ENCODE peak calls at places on chromosome 1, in nine cellular contexts. I is HAP-1, B is epithelial cell of esophagus, K is aorta, F is tibial artery, S is Peyer's patch, G is astrocyte of the cerebellum, U is astrocyte of the spinal cord, O is IMR-90. N is an unnamed sample.

GRCh38 chr1:9872430-9873165 is 37.5 kb downstream of the CTNNBIP1 start:
- DNase-seq in K (no peak), U (peak), O (peak), G (no peak), S (no peak), F (no peak), B (peak), I (no peak), N (peak)

GRCh38 chr1:47637111-47637685 is 199.4 kb downstream of the FOXD2 start:
- DNase-seq in U (no peak), O (no peak), B (peak), F (no peak), S (no peak), I (no peak), G (no peak), K (no peak), N (no peak)

GRCh38 chr1:8427986-8428385 is 110.1 kb downstream of the SLC45A1 start:
- DNase-seq in U (no peak), K (peak), O (no peak), I (no peak), S (no peak), B (no peak), F (peak), G (no peak), N (no peak)

GRCh38 chr1:62724430-62724829 is 36.2 kb upstream of the DOCK7 start:
- DNase-seq in F (no peak), K (no peak), I (no peak), B (no peak), S (no peak), G (no peak), O (no peak), U (no peak), N (no peak)

GRCh38 chr1:185733818-185734709 is at the start of gene HMCN1:
- DNase-seq in O (peak), U (peak), S (no peak), K (peak), G (peak), F (peak), I (peak), B (peak), N (peak)

GRCh38 chr1:77670330-77670729 is 12.1 kb downstream of the ZZZ3 start:
- DNase-seq in K (no peak), F (no peak), S (no peak), G (no peak), O (no peak), I (no peak), B (no peak), U (no peak), N (no peak)

GRCh38 chr1:216057080-216057479 is 366.2 kb downstream of the USH2A start:
- DNase-seq in U (no peak), O (peak), G (no peak), B (no peak), I (no peak), F (no peak), S (no peak), K (no peak), N (no peak)

GRCh38 chr1:51518033-51518729 is 885 bp downstream of the EPS15 start:
- DNase-seq in B (peak), I (peak), K (peak), F (peak), G (no peak), O (peak), S (peak), U (no peak), N (peak)

GRCh38 chr1:212255705-212256307 is 29.4 kb upstream of the PPP2R5A start:
- DNase-seq in G (no peak), U (no peak), K (no peak), O (no peak), F (no peak), S (peak), B (no peak), I (no peak), N (no peak)

GRCh38 chr1:15543589-15544568 is 17.2 kb downstream of the DNAJC16 start:
- DNase-seq in O (peak), S (no peak), U (peak), G (no peak), K (no peak), I (no peak), B (no peak), F (no peak), N (no peak)

GRCh38 chr1:45403298-45404079 is 63.2 kb upstream of the MUTYH start:
- DNase-seq in O (no peak), G (no peak), U (no peak), S (no peak), K (no peak), I (no peak), F (no peak), B (peak), N (no peak)

GRCh38 chr1:39892611-39893595 is 8.8 kb downstream of the MYCL start:
- DNase-seq in K (no peak), G (peak), O (peak), S (no peak), U (peak), I (peak), B (peak), F (no peak), N (no peak)

GRCh38 chr1:169236143-169236542 is 129.7 kb downstream of the ATP1B1 start:
- DNase-seq in K (peak), U (no peak), S (no peak), O (peak), B (no peak), G (no peak), F (peak), I (no peak), N (peak)

GRCh38 chr1:77794550-77794949 is 15.1 kb downstream of the MIGA1 start:
- DNase-seq in B (no peak), S (no peak), G (no peak), F (no peak), I (no peak), U (no peak), O (no peak), K (no peak), N (no peak)

GRCh38 chr1:5856246-5856815 is 135.9 kb downstream of the NPHP4 start:
- DNase-seq in G (no peak), S (no peak), U (peak), O (peak), K (no peak), B (peak), I (no peak), F (no peak), N (no peak)

GRCh38 chr1:45926302-45926701 is 122.9 kb downstream of the MAST2 start:
- DNase-seq in O (no peak), F (no peak), B (no peak), I (no peak), K (no peak), G (no peak), U (no peak), S (no peak), N (no peak)

GRCh38 chr1:35641233-35641866 is at the start of gene PSMB2:
- DNase-seq in G (peak), O (peak), S (peak), K (peak), B (peak), F (peak), U (peak), I (peak), N (peak)

GRCh38 chr1:35640380-35641232 is 720 bp downstream of the PSMB2 start:
- DNase-seq in I (peak), B (no peak), S (no peak), U (no peak), O (no peak), G (no peak), K (no peak), F (no peak), N (no peak)

GRCh38 chr1:35642472-35642955 is 1.2 kb upstream of the PSMB2 start:
- DNase-seq in K (no peak), B (no peak), S (no peak), G (no peak), O (no peak), I (peak), U (no peak), F (no peak), N (no peak)

GRCh38 chr1:35633526-35633925 is 7.8 kb downstream of the PSMB2 start:
- DNase-seq in U (no peak), I (peak), F (no peak), O (no peak), K (no peak), B (no peak), S (no peak), G (no peak), N (no peak)

GRCh38 chr1:35637401-35637809 is 3.9 kb downstream of the PSMB2 start:
- DNase-seq in I (no peak), S (no peak), O (peak), B (peak), G (peak), K (no peak), F (no peak), U (peak), N (no peak)
- H3K4me3 ChIP-seq in I (peak), S (no peak), O (peak), B (peak), G (peak), K (peak), F (peak), U (peak), N (peak)

GRCh38 chr1:12006167-12006921 is 13.0 kb upstream of the MIIP start:
- DNase-seq in U (no peak), G (no peak), S (no peak), F (no peak), I (no peak), B (no peak), K (no peak), O (no peak), N (no peak)

GRCh38 chr1:12003762-12004161 is 15.5 kb upstream of the MIIP start:
- DNase-seq in I (no peak), K (no peak), B (no peak), O (no peak), G (no peak), F (no peak), U (no peak), S (no peak), N (no peak)

GRCh38 chr1:12009318-12010001 is 9.8 kb upstream of the MIIP start:
- DNase-seq in K (no peak), G (peak), S (no peak), F (no peak), I (no peak), B (no peak), U (no peak), O (no peak), N (no peak)

GRCh38 chr1:12005488-12006166 is 13.7 kb upstream of the MIIP start:
- DNase-seq in I (no peak), G (no peak), B (no peak), K (no peak), F (no peak), S (no peak), U (no peak), O (no peak), N (no peak)

DNA sequence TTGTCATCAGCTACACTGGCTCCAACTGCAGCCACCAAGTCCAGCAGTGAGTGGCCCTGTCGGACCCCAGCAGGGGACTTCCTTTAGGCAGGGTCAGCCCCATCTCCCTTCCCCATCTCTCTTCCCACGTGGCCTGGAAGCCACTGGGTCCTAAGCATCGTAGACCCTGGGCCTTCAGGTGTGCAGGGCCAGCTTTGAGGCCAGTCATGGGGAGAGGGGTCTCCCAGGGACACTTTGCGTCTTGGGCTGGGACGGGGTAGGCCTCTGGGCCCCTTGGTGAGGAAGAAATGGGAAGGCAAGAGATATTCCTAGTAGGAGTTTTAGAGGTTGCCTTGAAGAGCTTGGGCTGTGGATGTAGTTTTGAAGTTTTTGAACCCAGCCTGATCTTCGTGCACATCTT is 12.1 kb upstream of the MIIP start:
- DNase-seq in I (no peak), O (no peak), S (no peak), B (no peak), K (no peak), G (no peak), F (no peak), U (no peak), N (no peak)
- H3K4me3 ChIP-seq in I (no peak), O (no peak), S (no peak), B (no peak), K (no peak), G (no peak), F (no peak), U (no peak), N (no peak)

GRCh38 chr1:111198836-111199235 is 1.6 kb downstream of the DENND2D start:
- DNase-seq in G (no peak), S (no peak), U (no peak), I (no peak), K (no peak), O (no peak), F (no peak), B (no peak), N (no peak)
- H3K4me3 ChIP-seq in G (no peak), S (peak), U (no peak), I (no peak), K (no peak), O (no peak), F (peak), B (no peak), N (no peak)

DNA sequence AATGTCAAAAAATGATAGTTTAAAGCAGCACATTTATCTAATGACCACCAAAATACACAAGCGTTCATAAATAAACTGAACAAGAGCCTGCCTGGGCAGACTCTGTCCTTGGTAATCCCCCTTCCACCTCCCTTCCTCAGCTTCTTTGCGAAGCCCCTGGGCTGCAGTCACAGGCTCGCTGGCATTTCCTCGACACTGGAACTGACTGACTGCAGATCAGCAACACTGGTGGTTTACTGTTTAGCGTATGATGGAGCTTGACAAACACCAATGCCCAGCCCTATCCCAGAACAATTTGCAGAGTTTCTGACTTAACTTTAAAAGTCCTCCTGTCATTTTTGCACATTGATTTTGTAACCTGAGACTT is 55.9 kb downstream of the COQ8A start:
- DNase-seq in F (no peak), I (no peak), U (no peak), S (no peak), B (no peak), G (no peak), K (no peak), O (no peak), N (no peak)
- H3K4me3 ChIP-seq in F (no peak), I (no peak), U (no peak), S (no peak), B (no peak), G (no peak), K (no peak), O (no peak), N (no peak)